ENCODE peak calls at places on chromosomes 7 and 10, in five cellular contexts. J is neuronal stem cell, N is thoracic aorta, O is GM12878, M is GM23248. S is an unnamed sample. For H3K27me3, the result is how much of the 10 kb centered on the place peaks cover.

GRCh38 chr10:132308588-132309451 is 1.1 kb upstream of the STK32C start:
- DNase-seq in J (no peak), N (no peak), O (no peak), M (peak), S (no peak)

GRCh38 chr7:31782411-31782991 is 95.5 kb downstream of the PPP1R17 start:
- DNase-seq in J (peak), N (no peak), O (peak), M (peak), S (no peak)

GRCh38 chr10:123569436-123570010 is 96.6 kb upstream of the GPR26 start:
- DNase-seq in J (no peak), N (no peak), O (no peak), M (no peak), S (no peak)

GRCh38 chr10:18203526-18203925 is 63.3 kb downstream of the CACNB2 start:
- DNase-seq in J (no peak), N (no peak), O (no peak), M (no peak), S (no peak)

GRCh38 chr10:133267829-133268228 is 8.8 kb downstream of the ADAM8 start:
- DNase-seq in J (no peak), N (no peak), O (no peak), M (no peak), S (no peak)

GRCh38 chr10:25061711-25062455 is 45.5 kb downstream of the THNSL1 start:
- DNase-seq in J (no peak), N (no peak), O (no peak), M (peak), S (no peak)

GRCh38 chr7:44936322-44936721 is 42.5 kb downstream of the MYO1G start:
- DNase-seq in J (no peak), N (no peak), O (no peak), M (no peak), S (no peak)

GRCh38 chr7:11294965-11295364 is 321.3 kb downstream of the PHF14 start:
- DNase-seq in J (no peak), N (no peak), O (no peak), M (no peak), S (no peak)

GRCh38 chr7:66671034-66671433 is 42.4 kb downstream of the KCTD7 start:
- DNase-seq in J (no peak), N (no peak), O (no peak), M (no peak), S (no peak)

GRCh38 chr10:5233324-5233723 is 36.7 kb downstream of the AKR1C4 start:
- DNase-seq in J (no peak), N (no peak), O (no peak), M (no peak), S (no peak)

GRCh38 chr10:24463683-24464426 is 254.9 kb downstream of the KIAA1217 start:
- DNase-seq in J (no peak), N (no peak), O (no peak), M (peak), S (peak)

GRCh38 chr10:87771871-87772500 is 46.0 kb downstream of the ATAD1 start:
- DNase-seq in J (no peak), N (no peak), O (no peak), M (peak), S (no peak)

GRCh38 chr7:136807598-136807997 is 60.9 kb upstream of the CHRM2 start:
- DNase-seq in J (no peak), N (no peak), O (no peak), M (no peak), S (no peak)

GRCh38 chr7:79868010-79868409 is 266.6 kb upstream of the GNAI1 start:
- DNase-seq in J (no peak), N (no peak), O (no peak), M (peak), S (no peak)

GRCh38 chr10:89645742-89646172 is 715 bp upstream of the PANK1 start:
- DNase-seq in J (no peak), N (no peak), O (no peak), M (no peak), S (peak)

GRCh38 chr10:63707254-63707910 is 186.2 kb downstream of the REEP3 start:
- DNase-seq in J (no peak), N (no peak), O (peak), M (peak), S (no peak)

GRCh38 chr7:107494910-107495309 is 25.1 kb downstream of the GPR22 start:
- DNase-seq in J (no peak), N (no peak), O (no peak), M (no peak), S (no peak)

GRCh38 chr10:42491001-42491592 is 147.3 kb downstream of the ZNF33B start:
- DNase-seq in J (no peak), N (no peak), O (no peak), M (peak), S (no peak)

GRCh38 chr10:6530211-6530840 is 49.8 kb downstream of the PRKCQ start:
- DNase-seq in J (no peak), N (no peak), O (no peak), M (no peak), S (peak)

GRCh38 chr7:82286096-82286841 is 157.3 kb downstream of the CACNA2D1 start:
- DNase-seq in J (no peak), N (no peak), O (no peak), M (no peak), S (no peak)
- H3K27me3 ChIP-seq in J (under half), N (under half), O (under half), M (under half), S (under half)

DNA sequence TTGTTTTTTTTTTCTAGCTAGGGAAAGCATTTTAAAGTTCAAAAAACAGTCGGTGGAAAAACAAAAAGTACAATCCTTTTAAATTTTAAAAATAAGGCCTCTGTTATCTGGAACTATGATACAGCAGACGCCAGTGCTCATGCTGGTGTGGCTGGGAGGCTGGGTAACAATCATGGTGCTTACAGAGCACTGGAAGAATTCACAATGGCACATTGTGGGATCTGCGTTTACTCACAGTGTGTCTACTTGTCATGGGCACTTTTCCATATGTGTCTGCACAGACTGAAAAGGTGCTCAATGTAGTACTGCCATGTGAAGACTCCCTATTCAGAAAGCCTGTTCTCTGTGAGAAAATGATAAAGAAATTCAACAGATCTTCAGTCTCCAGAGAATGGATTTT is 278.2 kb upstream of the IMMP2L start:
- DNase-seq in J (no peak), N (no peak), O (no peak), M (no peak), S (no peak)
- H3K27me3 ChIP-seq in J (under half), N (under half), O (under half), M (under half), S (under half)

DNA sequence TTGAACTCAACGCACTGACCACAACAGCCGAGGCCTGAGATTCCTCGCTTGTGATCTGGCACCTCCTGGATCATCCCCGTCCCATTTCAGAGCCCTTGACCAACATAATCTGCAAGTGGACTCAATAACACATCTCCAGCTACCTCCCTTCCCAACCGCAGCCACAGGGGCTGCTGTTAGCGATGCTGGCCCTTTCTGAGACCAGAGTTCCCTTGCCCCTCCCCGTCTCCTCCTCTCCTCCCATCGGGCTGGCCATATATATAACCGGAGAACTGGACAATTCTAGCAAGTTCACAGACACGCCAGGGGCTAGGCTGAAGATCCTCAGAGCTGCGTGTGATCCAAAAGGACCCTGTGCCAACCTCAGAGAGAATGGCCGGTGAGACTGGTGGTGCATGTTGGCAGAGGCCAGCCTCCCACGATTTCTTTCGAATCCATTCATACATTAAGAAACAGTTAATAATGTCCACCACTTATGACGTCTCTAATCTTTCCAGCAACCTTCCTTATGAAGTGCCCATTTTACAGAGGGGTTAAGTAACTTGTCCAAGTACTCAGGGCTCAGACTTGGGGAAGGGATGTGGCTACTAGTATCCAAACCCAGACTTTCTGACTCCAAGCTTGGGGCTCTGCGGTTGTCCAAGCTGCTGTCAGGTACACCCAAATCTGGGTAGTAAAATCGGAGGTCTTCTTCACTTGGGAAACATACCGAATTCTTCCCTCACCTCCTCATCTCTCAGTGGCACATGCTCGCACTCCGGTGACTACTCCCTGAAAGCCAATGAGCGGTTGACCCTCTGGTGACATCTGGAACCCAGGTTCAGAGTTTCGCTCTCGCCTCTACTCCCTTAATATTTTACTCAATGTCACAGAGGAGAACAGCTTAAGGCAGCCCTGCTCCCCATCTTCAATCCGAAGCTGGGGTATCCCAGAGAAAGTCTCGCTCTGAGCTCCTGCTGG is 11.2 kb upstream of the FEZF1 start:
- DNase-seq in J (no peak), N (no peak), O (no peak), M (no peak), S (no peak)
- H3K27me3 ChIP-seq in J (under half), N (under half), O (under half), M (half or more), S (half or more)

GRCh38 chr7:137848095-137848494 is 1.3 kb upstream of the DGKI start:
- DNase-seq in J (no peak), N (no peak), O (no peak), M (no peak), S (no peak)
- H3K27me3 ChIP-seq in J (under half), N (under half), O (under half), M (under half), S (half or more)

GRCh38 chr7:100966542-100967291 is 2.6 kb upstream of the MUC12 start:
- DNase-seq in J (no peak), N (no peak), O (no peak), M (no peak), S (peak)
- H3K27me3 ChIP-seq in J (under half), N (under half), O (under half), M (half or more), S (under half)

GRCh38 chr7:159138508-159138907 is 6.2 kb downstream of the VIPR2 start:
- DNase-seq in J (no peak), N (no peak), O (no peak), M (no peak), S (no peak)

GRCh38 chr7:159137906-159138305 is 6.8 kb downstream of the VIPR2 start:
- DNase-seq in J (no peak), N (no peak), O (no peak), M (no peak), S (no peak)

GRCh38 chr7:159136013-159136412 is 8.7 kb downstream of the VIPR2 start:
- DNase-seq in J (no peak), N (no peak), O (no peak), M (no peak), S (no peak)

GRCh38 chr7:159136846-159137245 is 7.8 kb downstream of the VIPR2 start:
- DNase-seq in J (no peak), N (no peak), O (no peak), M (no peak), S (no peak)

DNA sequence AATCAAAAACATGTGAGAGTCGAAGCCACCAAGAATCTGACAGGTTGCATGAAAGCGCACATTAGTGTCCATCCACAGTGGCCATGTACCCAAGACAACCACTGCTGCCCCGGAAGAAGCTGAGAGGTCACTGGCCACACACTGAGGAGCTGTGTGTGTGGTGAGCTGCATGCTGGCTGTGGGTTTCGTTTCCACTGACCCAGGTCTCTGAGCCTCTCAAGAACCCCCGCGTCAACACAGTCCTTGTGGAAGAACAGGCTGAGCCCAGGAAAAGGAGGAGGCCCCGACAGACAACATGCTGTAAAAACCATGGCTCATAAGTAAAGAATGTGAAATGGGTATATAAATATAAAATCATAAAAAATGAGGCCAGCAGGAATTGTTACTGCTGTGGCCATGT is 8.2 kb downstream of the VIPR2 start:
- DNase-seq in J (no peak), N (no peak), O (no peak), M (no peak), S (no peak)
- H3K27me3 ChIP-seq in J (under half), N (under half), O (under half), M (under half), S (under half)

GRCh38 chr7:157704365-157704764 is 367.6 kb downstream of the DNAJB6 start:
- DNase-seq in J (no peak), N (no peak), O (no peak), M (no peak), S (peak)
- H3K27me3 ChIP-seq in J (under half), N (under half), O (under half), M (under half), S (under half)